ENCODE peak calls at places on chromosomes 3 and 15, in four cellular contexts. One of them, this sample, is unnamed.

GRCh38 chr3:172355836-172356235 is 92.4 kb downstream of the GHSR start:
- DNase-seq in WTC11: no peak
- DNase-seq in GM12878: no peak
- DNase-seq in CD8-positive, alpha-beta T cell: no peak
- DNase-seq in this sample: no peak

GRCh38 chr3:194869482-194870169 is 183.9 kb downstream of the FAM43A start:
- DNase-seq in GM12878: no peak
- DNase-seq in CD8-positive, alpha-beta T cell: no peak
- DNase-seq in WTC11: no peak
- DNase-seq in this sample: no peak

GRCh38 chr3:72625616-72626337 is 222.5 kb downstream of the SHQ1 start:
- DNase-seq in GM12878: no peak
- DNase-seq in CD8-positive, alpha-beta T cell: no peak
- DNase-seq in WTC11: no peak
- DNase-seq in this sample: no peak

GRCh38 chr3:50203113-50203852 is 1.8 kb upstream of the SLC38A3 start:
- DNase-seq in WTC11: no peak
- DNase-seq in CD8-positive, alpha-beta T cell: no peak
- DNase-seq in GM12878: no peak
- DNase-seq in this sample: no peak

GRCh38 chr3:124934577-124934976 is at the start of gene MUC13:
- DNase-seq in WTC11: no peak
- DNase-seq in CD8-positive, alpha-beta T cell: no peak
- DNase-seq in GM12878: no peak
- DNase-seq in this sample: no peak

GRCh38 chr15:77511869-77512268 is 91.2 kb downstream of the HMG20A start:
- DNase-seq in GM12878: no peak
- DNase-seq in CD8-positive, alpha-beta T cell: no peak
- DNase-seq in WTC11: no peak
- DNase-seq in this sample: no peak

GRCh38 chr3:8538904-8539303 is 37.3 kb downstream of the LMCD1 start:
- DNase-seq in GM12878: no peak
- DNase-seq in CD8-positive, alpha-beta T cell: no peak
- DNase-seq in WTC11: no peak
- DNase-seq in this sample: no peak

GRCh38 chr3:14699643-14700042 is 24.7 kb downstream of the C3orf20 start:
- DNase-seq in CD8-positive, alpha-beta T cell: no peak
- DNase-seq in WTC11: no peak
- DNase-seq in GM12878: no peak
- DNase-seq in this sample: no peak

GRCh38 chr3:50885491-50885890 is 210.8 kb downstream of the DOCK3 start:
- DNase-seq in WTC11: peak
- DNase-seq in GM12878: no peak
- DNase-seq in CD8-positive, alpha-beta T cell: no peak
- DNase-seq in this sample: no peak

DNA sequence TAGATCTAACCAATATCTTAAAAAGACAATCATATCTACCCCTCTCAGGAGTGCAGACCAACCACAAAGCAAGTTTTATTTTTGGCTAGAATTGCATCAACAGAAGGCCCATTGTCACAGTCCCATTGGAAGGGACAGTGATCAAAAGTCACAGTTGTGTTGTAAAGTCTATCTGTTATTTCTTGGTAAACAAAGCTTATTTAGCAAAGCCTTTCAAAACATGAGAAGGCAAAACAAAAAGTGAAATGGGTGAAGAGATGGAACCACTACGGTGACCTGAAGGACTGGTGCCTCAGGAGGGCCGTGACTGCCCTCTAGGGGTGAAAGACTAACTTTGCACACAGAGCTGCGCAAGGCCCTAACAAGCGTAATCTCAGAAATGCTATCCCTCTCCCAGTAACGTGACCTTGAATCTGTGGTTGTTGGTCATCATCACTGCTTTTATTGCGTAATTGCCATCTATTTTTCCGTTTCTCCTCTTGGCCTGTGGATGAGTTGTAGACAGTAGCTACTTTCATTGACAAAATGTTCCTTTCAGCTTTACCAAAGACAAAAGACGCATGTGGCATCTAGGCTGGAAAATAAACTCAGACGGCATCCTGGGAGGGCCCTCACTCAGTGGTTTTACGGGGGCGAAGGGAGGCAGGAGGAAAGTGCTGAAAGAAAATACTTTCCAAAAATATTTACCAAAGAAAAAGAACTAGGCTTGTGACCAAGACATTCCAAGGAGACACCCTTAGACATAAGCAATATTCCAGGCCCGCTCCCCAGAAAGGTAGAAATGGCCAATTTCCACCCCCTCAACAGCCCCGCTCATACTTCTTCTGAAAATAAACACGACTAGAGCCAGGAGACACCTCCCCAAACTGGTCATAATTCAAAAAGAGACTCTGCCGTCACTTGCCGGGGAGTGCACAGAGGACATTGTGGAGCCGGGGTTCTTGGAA is 79.4 kb downstream of the FRMD4B start:
- DNase-seq in GM12878: no peak
- DNase-seq in WTC11: peak
- DNase-seq in CD8-positive, alpha-beta T cell: peak
- DNase-seq in this sample: peak
- TF ChIP-seq CTCF in GM12878: peak
- TF ChIP-seq CTCF in WTC11: peak
- TF ChIP-seq CTCF in CD8-positive, alpha-beta T cell: peak
- TF ChIP-seq CTCF in this sample: peak

DNA sequence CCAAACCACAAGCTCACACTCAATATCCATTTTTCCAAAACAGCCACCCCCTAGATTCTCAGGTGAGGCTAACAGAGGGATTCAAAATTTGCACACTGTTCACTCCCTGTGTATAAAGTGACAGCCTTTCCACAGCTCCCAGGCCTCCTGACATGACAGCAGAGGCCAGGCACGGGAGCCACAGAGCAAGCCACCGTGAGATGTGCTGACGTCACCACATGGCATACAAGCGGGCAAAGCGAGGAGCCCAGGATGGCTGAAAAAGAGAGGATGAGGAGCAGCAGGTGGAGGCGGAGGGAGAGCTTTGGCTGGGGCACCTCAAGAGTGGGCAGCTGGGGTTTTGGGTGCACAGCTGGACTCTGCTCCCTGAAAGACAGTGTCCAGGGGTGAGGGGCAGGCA is 27.1 kb downstream of the EHD4 start:
- DNase-seq in WTC11: no peak
- DNase-seq in GM12878: no peak
- DNase-seq in CD8-positive, alpha-beta T cell: no peak
- DNase-seq in this sample: no peak
- TF ChIP-seq CTCF in WTC11: no peak
- TF ChIP-seq CTCF in GM12878: no peak
- TF ChIP-seq CTCF in CD8-positive, alpha-beta T cell: no peak
- TF ChIP-seq CTCF in this sample: no peak

DNA sequence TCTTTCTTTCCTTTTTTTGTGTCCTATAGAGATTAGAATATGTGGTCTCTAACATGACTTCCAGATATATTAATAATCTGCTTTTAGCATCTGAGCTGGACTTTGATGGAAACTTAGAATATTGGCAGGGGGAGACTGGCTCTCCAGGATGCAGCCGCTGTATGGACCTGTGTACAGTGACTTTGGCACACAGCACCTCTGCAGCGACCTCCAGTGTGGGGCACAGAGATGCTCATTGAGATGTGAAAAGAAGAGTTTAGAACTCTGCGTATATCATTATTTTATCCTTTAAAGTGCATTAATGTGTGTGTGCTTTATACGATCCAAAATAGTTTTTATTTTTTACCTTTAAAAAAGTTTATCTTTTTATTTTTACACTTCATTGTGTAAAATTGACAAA is 18.3 kb downstream of the CFAP161 start:
- DNase-seq in CD8-positive, alpha-beta T cell: no peak
- DNase-seq in WTC11: no peak
- DNase-seq in GM12878: no peak
- DNase-seq in this sample: no peak
- TF ChIP-seq CTCF in CD8-positive, alpha-beta T cell: no peak
- TF ChIP-seq CTCF in WTC11: no peak
- TF ChIP-seq CTCF in GM12878: peak
- TF ChIP-seq CTCF in this sample: no peak

GRCh38 chr15:100913961-100914360 is 5.2 kb upstream of the LRRK1 start:
- DNase-seq in GM12878: no peak
- DNase-seq in WTC11: no peak
- DNase-seq in CD8-positive, alpha-beta T cell: no peak
- DNase-seq in this sample: no peak

GRCh38 chr15:100911086-100911485 is 8.1 kb upstream of the LRRK1 start:
- DNase-seq in CD8-positive, alpha-beta T cell: no peak
- DNase-seq in GM12878: no peak
- DNase-seq in WTC11: no peak
- DNase-seq in this sample: no peak

GRCh38 chr15:100918034-100918689 is 995 bp upstream of the LRRK1 start:
- DNase-seq in CD8-positive, alpha-beta T cell: peak
- DNase-seq in WTC11: peak
- DNase-seq in GM12878: no peak
- DNase-seq in this sample: peak

GRCh38 chr15:100918690-100919480 is at the start of gene LRRK1:
- DNase-seq in GM12878: no peak
- DNase-seq in WTC11: peak
- DNase-seq in CD8-positive, alpha-beta T cell: no peak
- DNase-seq in this sample: no peak

GRCh38 chr15:100914876-100915275 is 4.3 kb upstream of the LRRK1 start:
- DNase-seq in GM12878: no peak
- DNase-seq in CD8-positive, alpha-beta T cell: no peak
- DNase-seq in WTC11: no peak
- DNase-seq in this sample: no peak
- TF ChIP-seq CTCF in GM12878: no peak
- TF ChIP-seq CTCF in CD8-positive, alpha-beta T cell: no peak
- TF ChIP-seq CTCF in WTC11: no peak
- TF ChIP-seq CTCF in this sample: no peak

GRCh38 chr15:29403778-29404177 is 134.2 kb upstream of the NSMCE3 start:
- DNase-seq in CD8-positive, alpha-beta T cell: no peak
- DNase-seq in WTC11: peak
- DNase-seq in GM12878: no peak
- DNase-seq in this sample: no peak
- TF ChIP-seq CTCF in CD8-positive, alpha-beta T cell: no peak
- TF ChIP-seq CTCF in WTC11: no peak
- TF ChIP-seq CTCF in GM12878: peak
- TF ChIP-seq CTCF in this sample: peak

GRCh38 chr3:114299925-114300624 is 6.2 kb downstream of the TIGIT start:
- DNase-seq in WTC11: no peak
- DNase-seq in CD8-positive, alpha-beta T cell: no peak
- DNase-seq in GM12878: no peak
- DNase-seq in this sample: no peak

GRCh38 chr3:114293846-114294245 is at the start of gene TIGIT:
- DNase-seq in GM12878: no peak
- DNase-seq in WTC11: no peak
- DNase-seq in CD8-positive, alpha-beta T cell: no peak
- DNase-seq in this sample: no peak

GRCh38 chr3:114294940-114295480 is 1.2 kb downstream of the TIGIT start:
- DNase-seq in WTC11: no peak
- DNase-seq in GM12878: no peak
- DNase-seq in CD8-positive, alpha-beta T cell: no peak
- DNase-seq in this sample: no peak

GRCh38 chr3:114299421-114299820 is 5.6 kb downstream of the TIGIT start:
- DNase-seq in GM12878: no peak
- DNase-seq in WTC11: peak
- DNase-seq in CD8-positive, alpha-beta T cell: peak
- DNase-seq in this sample: no peak
- TF ChIP-seq CTCF in GM12878: peak
- TF ChIP-seq CTCF in WTC11: no peak
- TF ChIP-seq CTCF in CD8-positive, alpha-beta T cell: peak
- TF ChIP-seq CTCF in this sample: peak

DNA sequence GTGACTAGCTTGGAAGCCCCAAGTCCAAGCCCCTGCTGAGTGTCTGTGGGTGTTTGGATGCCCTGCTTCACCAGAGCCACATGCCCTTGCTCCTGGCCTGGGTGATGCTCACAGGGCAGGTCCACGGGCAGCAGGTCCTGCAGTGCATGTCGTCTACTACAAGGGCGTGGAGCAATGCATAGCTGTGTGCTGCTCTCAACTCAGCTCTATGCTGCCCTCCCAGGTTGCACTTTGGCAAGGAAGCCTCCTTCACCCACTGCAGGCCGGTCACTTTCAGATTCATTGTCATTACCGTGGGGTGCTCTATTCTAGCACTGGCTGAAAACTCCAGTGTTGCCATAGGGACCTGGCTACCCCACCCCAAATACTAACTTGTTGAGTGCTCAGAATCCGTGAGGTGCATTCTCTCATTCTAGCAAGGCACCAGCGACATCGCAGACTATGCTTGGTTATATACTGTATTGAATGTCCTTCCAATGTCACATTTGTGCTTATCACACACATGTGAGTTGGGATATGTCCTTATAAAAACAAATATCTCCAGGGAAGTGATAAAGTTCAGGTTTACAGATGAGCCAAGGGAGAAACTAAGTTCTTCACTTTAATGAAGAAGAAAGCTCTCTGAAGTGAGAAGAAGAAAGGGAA is 51.8 kb downstream of the GRAMD1C start:
- DNase-seq in CD8-positive, alpha-beta T cell: no peak
- DNase-seq in GM12878: no peak
- DNase-seq in WTC11: peak
- DNase-seq in this sample: no peak
- TF ChIP-seq CTCF in CD8-positive, alpha-beta T cell: no peak
- TF ChIP-seq CTCF in GM12878: peak
- TF ChIP-seq CTCF in WTC11: no peak
- TF ChIP-seq CTCF in this sample: no peak

DNA sequence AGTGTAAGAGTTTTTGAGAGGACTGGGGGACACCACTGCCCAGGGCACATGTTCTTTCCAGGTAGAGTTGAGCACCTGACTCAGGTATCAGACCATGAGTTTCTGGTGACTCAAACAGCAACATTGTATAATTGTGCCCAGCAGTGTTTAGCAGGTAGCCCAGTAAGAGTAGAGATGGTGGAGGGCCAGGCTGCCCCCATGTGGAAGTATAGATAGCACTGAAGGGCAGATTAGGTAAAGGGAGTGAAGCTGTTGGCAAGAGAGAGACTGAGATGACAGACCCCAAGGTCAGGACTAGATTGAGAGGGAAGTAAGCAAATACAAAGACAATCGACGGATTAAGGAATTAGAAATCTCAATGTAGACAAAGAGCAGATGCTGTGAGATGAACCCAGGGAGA is 74.6 kb downstream of the TRIM42 start:
- DNase-seq in GM12878: no peak
- DNase-seq in WTC11: no peak
- DNase-seq in CD8-positive, alpha-beta T cell: no peak
- DNase-seq in this sample: no peak
- TF ChIP-seq CTCF in GM12878: peak
- TF ChIP-seq CTCF in WTC11: no peak
- TF ChIP-seq CTCF in CD8-positive, alpha-beta T cell: no peak
- TF ChIP-seq CTCF in this sample: no peak

DNA sequence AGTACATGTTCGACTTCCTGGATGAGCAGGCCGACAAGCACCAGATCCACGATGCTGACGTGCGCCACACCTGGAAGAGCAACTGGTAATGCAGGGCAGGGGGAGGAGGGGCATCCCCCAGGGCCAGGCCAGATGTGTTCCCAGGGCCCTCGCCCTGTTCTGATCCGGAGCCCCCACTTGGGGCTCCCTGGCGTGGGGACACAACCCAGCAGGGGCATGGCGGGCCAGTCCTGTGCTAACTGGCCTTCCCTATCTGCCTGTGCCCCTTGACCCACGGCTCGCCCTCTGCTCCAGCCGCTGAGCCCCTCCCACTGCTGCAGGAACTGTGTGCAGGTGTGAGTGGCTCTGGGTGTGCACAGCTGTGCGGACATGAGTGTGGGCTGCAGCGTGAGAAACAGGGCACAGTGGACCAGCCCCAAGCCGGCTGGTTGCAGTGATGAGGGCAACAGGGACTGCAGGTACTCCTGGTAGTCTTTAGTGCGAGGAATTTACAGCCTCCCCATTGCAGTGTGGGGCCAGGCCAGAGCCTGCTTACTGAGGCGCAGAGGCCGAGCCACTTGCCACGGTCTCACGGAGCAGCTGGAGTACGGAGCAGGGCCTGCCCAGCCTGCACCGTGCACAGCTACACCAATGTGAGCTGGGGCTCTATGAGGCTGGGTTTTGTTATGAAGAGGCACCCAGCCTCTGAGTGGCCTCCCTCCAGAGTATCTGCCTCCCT is 47.6 kb downstream of the PLXNA1 start:
- DNase-seq in CD8-positive, alpha-beta T cell: no peak
- DNase-seq in GM12878: no peak
- DNase-seq in WTC11: no peak
- DNase-seq in this sample: no peak
- TF ChIP-seq CTCF in CD8-positive, alpha-beta T cell: no peak
- TF ChIP-seq CTCF in GM12878: no peak
- TF ChIP-seq CTCF in WTC11: no peak
- TF ChIP-seq CTCF in this sample: no peak